ENCODE peak calls at places on chromosomes 1 and 21, in five cellular contexts. P is SJSA1, L is fibroblast of lung, C is endodermal cell, Q is HL-60. V is an unnamed sample.

GRCh38 chr1:175183586-175183985 is 9.0 kb downstream of the KIAA0040 start:
- DNase-seq in C (peak), Q (no peak), L (no peak), P (no peak), V (no peak)

GRCh38 chr1:67431869-67432578 is 1.8 kb upstream of the SERBP1 start:
- DNase-seq in C (peak), P (no peak), Q (no peak), L (no peak), V (no peak)

GRCh38 chr1:154501423-154502065 is 475 bp upstream of the TDRD10 start:
- DNase-seq in L (no peak), Q (no peak), C (peak), P (no peak), V (no peak)

GRCh38 chr1:71083271-71083670 is 2.4 kb upstream of the ZRANB2 start:
- DNase-seq in L (peak), P (peak), Q (peak), C (no peak), V (no peak)

GRCh38 chr1:154807048-154807591 is 63.0 kb downstream of the KCNN3 start:
- DNase-seq in C (no peak), P (no peak), Q (no peak), L (no peak), V (no peak)

GRCh38 chr21:46171585-46171984 is 12.7 kb downstream of the SPATC1L start:
- DNase-seq in L (no peak), C (no peak), P (no peak), Q (no peak), V (no peak)

GRCh38 chr1:175208773-175209492 is 16.4 kb upstream of the KIAA0040 start:
- DNase-seq in C (no peak), P (no peak), L (no peak), Q (peak), V (no peak)

GRCh38 chr1:112322018-112322417 is 74.0 kb upstream of the CTTNBP2NL start:
- DNase-seq in P (no peak), C (no peak), L (no peak), Q (no peak), V (no peak)

GRCh38 chr1:56451491-56451890 is 127.9 kb downstream of the PLPP3 start:
- DNase-seq in Q (no peak), L (no peak), C (no peak), P (no peak), V (no peak)

GRCh38 chr1:116131866-116132605 is 20.8 kb downstream of the MAB21L3 start:
- DNase-seq in C (no peak), P (no peak), Q (peak), L (no peak), V (peak)

GRCh38 chr21:45888361-45889009 is 93.1 kb upstream of the COL6A1 start:
- DNase-seq in C (no peak), P (no peak), L (no peak), Q (no peak), V (no peak)

GRCh38 chr21:36691539-36692124 is 7.3 kb upstream of the SIM2 start:
- DNase-seq in Q (no peak), L (no peak), C (peak), P (no peak), V (no peak)

GRCh38 chr1:9273177-9273576 is 19.5 kb upstream of the SPSB1 start:
- DNase-seq in C (no peak), P (no peak), L (no peak), Q (no peak), V (no peak)

GRCh38 chr1:210726621-210727020 is 397.9 kb downstream of the HHAT start:
- DNase-seq in P (no peak), C (peak), Q (no peak), L (peak), V (no peak)

GRCh38 chr1:44035726-44036408 is 4.6 kb upstream of the SLC6A9 start:
- DNase-seq in Q (no peak), P (no peak), C (peak), L (peak), V (no peak)

GRCh38 chr1:83960669-83961277 is 38.2 kb downstream of the TTLL7 start:
- DNase-seq in Q (no peak), P (peak), L (no peak), C (no peak), V (no peak)

GRCh38 chr1:162485236-162485635 is 12.4 kb upstream of the UHMK1 start:
- DNase-seq in L (peak), P (no peak), C (no peak), Q (no peak), V (no peak)

GRCh38 chr1:115829947-115830346 is 11.0 kb downstream of the NHLH2 start:
- DNase-seq in C (peak), L (no peak), P (peak), Q (no peak), V (no peak)

GRCh38 chr1:53069663-53070327 is 7.8 kb downstream of the PODN start:
- DNase-seq in C (peak), L (no peak), P (no peak), Q (no peak), V (no peak)

GRCh38 chr21:14900058-14900457 is 164.7 kb downstream of the NRIP1 start:
- DNase-seq in Q (no peak), L (peak), P (no peak), C (no peak), V (no peak)

GRCh38 chr1:226482975-226483660 is 65.4 kb upstream of the STUM start:
- DNase-seq in C (peak), Q (peak), P (no peak), L (no peak), V (no peak)

GRCh38 chr1:204697893-204698292 is 12.4 kb upstream of the LRRN2 start:
- DNase-seq in P (no peak), C (no peak), L (no peak), Q (no peak), V (peak)
- H3K27ac ChIP-seq in P (no peak), C (no peak), L (no peak), Q (no peak), V (no peak)

GRCh38 chr21:31879251-31879650 is 6.4 kb downstream of the HUNK start:
- DNase-seq in L (no peak), P (no peak), Q (no peak), C (no peak), V (no peak)
- H3K27ac ChIP-seq in L (no peak), P (no peak), Q (no peak), C (no peak), V (no peak)

DNA sequence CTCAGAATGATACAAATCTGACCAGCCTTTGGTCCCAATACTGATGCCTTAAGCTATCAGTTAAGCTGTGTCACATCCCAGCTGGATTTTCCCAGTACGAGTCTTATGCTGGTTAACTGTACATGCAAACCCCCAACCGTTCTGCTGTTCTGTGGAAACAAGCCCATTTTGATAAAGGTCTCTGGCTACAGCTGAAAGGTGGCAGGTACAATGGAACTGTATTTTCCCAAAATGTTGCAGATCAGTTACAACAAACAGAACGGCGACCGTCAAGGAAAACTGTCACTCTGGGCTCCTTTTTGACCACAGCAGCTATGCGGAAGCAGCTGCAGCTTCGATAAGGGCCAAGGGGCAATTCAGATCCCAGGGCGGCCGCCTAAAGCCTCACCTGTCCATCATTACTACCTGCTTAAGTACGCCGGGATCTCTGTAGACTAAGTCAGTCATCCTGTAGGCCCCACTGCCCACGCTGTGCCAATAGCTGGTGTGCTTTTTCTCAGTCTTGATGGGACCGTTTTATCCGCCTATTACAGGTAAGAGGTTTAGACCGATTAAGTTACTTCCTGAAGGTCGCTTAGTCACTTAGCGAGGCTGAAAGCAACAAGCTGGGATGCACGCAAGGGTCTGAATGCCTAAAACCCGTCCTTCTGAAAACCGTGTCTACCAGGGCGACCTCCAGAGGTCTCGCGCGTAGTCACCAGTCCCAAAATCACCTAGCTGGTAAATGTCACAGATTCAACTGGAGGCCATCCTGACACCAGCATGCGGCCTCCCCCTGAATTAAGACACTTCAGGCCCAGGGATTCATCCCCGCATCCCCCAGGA is 11.1 kb upstream of the RAB42 start:
- DNase-seq in P (peak), L (peak), C (peak), Q (peak), V (no peak)
- H3K27ac ChIP-seq in P (peak), L (peak), C (no peak), Q (peak), V (peak)

DNA sequence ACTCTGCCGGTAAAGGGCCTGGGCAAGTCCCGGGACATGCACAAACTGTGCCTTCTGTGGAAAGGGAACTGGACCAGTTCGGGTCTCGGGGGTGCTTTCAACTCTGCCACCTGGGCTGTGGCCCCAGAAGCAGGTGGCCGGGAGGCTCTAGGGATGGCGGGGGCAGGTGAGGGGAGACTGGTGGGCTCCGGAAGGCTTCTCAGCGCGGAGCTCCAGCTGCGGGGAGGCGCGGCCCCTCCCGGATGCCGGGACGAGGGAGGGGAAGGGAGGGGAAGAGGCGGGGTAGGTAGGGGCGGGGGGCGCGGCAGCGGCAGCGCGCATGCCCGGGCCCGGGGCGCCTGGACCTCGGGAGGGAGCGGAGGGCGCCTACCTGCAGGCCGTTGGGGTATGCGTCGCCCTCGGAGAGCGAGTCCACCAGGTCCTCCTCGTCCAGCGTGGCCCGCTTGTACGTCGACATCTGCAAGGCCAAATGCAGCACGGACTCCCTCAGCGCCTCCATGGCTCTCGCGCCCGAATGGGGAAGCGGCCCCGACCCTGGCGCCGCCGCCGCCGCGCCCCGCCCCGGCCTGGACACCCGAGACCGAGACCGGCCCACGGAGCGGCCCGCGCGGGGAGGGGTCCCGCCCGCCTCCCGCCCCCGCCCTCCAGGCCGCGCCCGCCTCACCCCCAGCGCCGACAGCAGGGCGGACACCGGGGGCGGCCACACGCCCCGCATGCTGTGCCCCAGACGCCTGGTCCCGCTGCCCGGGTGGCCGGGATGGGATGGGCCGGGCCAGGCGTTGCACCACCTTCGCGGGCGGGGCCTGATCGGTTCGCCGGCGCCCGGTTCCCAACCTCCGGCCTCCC is at the start of gene ECE1:
- DNase-seq in Q (no peak), P (peak), L (peak), C (peak), V (no peak)
- H3K27ac ChIP-seq in Q (no peak), P (no peak), L (peak), C (no peak), V (peak)

GRCh38 chr21:42635848-42636534 is 17.4 kb upstream of the PDE9A start:
- DNase-seq in C (peak), L (no peak), P (no peak), Q (no peak), V (no peak)

GRCh38 chr21:42636931-42637601 is 16.4 kb upstream of the PDE9A start:
- DNase-seq in C (no peak), L (no peak), Q (no peak), P (no peak), V (no peak)

GRCh38 chr21:42638266-42638863 is 15.1 kb upstream of the PDE9A start:
- DNase-seq in P (no peak), C (no peak), Q (no peak), L (no peak), V (no peak)

GRCh38 chr21:42637602-42638041 is 15.8 kb upstream of the PDE9A start:
- DNase-seq in L (no peak), P (no peak), Q (no peak), C (no peak), V (no peak)

DNA sequence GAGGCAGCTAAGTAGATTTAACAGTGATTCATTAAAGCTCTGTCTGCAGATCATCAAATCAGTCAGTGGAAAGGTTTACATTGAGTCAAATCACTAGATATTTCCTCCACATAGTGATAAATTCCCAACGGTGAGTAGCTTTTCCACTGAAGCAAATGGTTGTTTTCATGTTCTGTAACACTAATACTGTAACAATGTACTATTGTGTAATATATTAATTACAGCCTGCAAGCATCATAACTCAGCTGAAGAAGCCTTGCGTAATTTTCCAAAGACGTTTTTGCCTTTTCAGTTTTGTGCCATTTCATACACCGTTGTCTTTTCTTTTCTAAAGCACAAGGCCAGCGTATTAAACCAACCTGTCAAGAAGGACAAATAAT is 16.9 kb upstream of the PDE9A start:
- DNase-seq in L (peak), Q (no peak), P (no peak), C (no peak), V (peak)
- H3K27ac ChIP-seq in L (no peak), Q (no peak), P (no peak), C (no peak), V (peak)

GRCh38 chr1:170218261-170218660 is 72.5 kb downstream of the NTMT2 start:
- DNase-seq in Q (no peak), P (no peak), C (no peak), L (peak), V (no peak)

GRCh38 chr1:170210142-170210541 is 64.4 kb downstream of the NTMT2 start:
- DNase-seq in L (no peak), Q (no peak), P (no peak), C (no peak), V (no peak)

GRCh38 chr1:170213598-170213997 is 67.8 kb downstream of the NTMT2 start:
- DNase-seq in Q (no peak), L (no peak), P (no peak), C (no peak), V (no peak)

GRCh38 chr1:170214980-170215910 is 69.5 kb downstream of the NTMT2 start:
- DNase-seq in P (no peak), L (no peak), C (no peak), Q (no peak), V (no peak)

GRCh38 chr1:170214117-170214979 is 68.6 kb downstream of the NTMT2 start:
- DNase-seq in Q (no peak), L (peak), C (no peak), P (no peak), V (no peak)
- H3K27ac ChIP-seq in Q (no peak), L (peak), C (no peak), P (no peak), V (no peak)

GRCh38 chr1:62539028-62539447 is 58.3 kb upstream of the ANGPTL3 start:
- DNase-seq in L (peak), Q (no peak), P (no peak), C (no peak), V (no peak)
- H3K27ac ChIP-seq in L (no peak), Q (no peak), P (no peak), C (no peak), V (no peak)

GRCh38 chr1:245952383-245952989 is 554.6 kb downstream of the SMYD3 start:
- DNase-seq in L (no peak), Q (no peak), C (no peak), P (no peak), V (no peak)

GRCh38 chr1:245957446-245957845 is 549.6 kb downstream of the SMYD3 start:
- DNase-seq in Q (no peak), C (no peak), P (no peak), L (no peak), V (no peak)

GRCh38 chr1:245953876-245954660 is 553.0 kb downstream of the SMYD3 start:
- DNase-seq in L (no peak), P (peak), Q (no peak), C (no peak), V (no peak)

GRCh38 chr1:245960171-245960570 is 546.9 kb downstream of the SMYD3 start:
- DNase-seq in C (no peak), Q (no peak), P (no peak), L (no peak), V (no peak)

DNA sequence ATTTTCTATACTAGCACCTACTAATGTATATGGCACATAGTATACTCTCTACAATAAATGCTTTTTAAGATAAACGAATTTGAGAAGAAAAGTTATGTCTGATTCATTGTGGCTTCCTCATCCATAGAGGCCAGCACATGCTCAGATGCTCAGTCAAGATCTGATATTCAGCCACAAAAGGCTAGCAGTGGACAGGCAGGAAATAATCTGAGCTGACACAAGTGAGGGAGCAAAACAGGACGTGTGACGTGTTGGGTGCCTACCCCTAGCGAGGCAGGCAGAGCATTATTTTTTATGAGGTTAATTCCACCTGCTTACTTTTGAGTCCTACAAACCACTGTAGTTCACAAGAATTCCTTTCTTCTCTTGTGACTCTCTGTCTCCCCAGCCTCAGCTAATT is 550.9 kb downstream of the SMYD3 start:
- DNase-seq in L (peak), Q (no peak), C (no peak), P (no peak), V (no peak)
- H3K27ac ChIP-seq in L (no peak), Q (no peak), C (no peak), P (no peak), V (no peak)

GRCh38 chr1:16145030-16145987 is 10.6 kb downstream of the EPHA2 start:
- DNase-seq in P (peak), L (peak), C (peak), Q (no peak), V (peak)
- H3K27ac ChIP-seq in P (peak), L (peak), C (peak), Q (no peak), V (peak)

DNA sequence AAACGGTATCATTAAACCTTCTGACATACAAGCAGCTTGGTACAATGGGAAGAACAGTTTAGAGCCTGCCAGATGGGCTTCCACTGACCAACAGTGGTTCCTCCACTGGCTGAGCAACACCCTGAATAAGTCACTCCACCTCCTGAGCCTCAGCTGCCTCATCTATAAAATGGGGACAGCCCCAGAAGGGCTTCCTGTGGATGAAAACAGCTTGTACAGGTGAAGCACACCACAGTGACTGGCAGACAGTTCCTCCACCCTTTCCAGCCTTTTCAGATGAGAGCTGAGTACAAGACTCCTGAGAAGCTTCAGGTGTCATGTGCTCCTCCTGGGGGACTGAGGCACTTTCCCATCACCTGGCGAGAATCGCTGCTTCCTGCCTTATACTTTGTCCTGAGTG is 2.1 kb downstream of the CAPZB start:
- DNase-seq in C (no peak), P (no peak), Q (no peak), L (no peak), V (no peak)
- H3K27ac ChIP-seq in C (no peak), P (no peak), Q (no peak), L (peak), V (no peak)

V was measured in epithelial cell of prostate.